ENCODE peak calls at places on chromosomes 2 and 18, in six cellular contexts. K is activated effector memory CD4-positive, alpha-beta T cell treated with Interleukin-2 at 50 U/mL for 16 hours; R is iPS DF 19.7; G is Right ventricle myocardium superior; O is AG10803; J is NCI-H1048. B is an unnamed sample.
A peak's percentile ranks its signal among the peaks of the same experiment; 100 is the strongest.

GRCh38 chr2:18161681-18162080 is 283.2 kb downstream of the KCNS3 start:
- DNase-seq in R (no peak), K (no peak), G (no peak), J (no peak), O (no peak), B (no peak)

GRCh38 chr2:46002507-46002883 is 294.7 kb upstream of the EPAS1 start:
- DNase-seq in K (no peak), O (peak; percentile 74), R (no peak), G (no peak), J (no peak), B (peak; percentile 51)

GRCh38 chr2:171315781-171316180 is 118.0 kb downstream of the METTL8 start:
- DNase-seq in J (no peak), K (no peak), R (no peak), G (no peak), O (no peak), B (no peak)

GRCh38 chr2:201980389-201980821 is 53.2 kb upstream of the FZD7 start:
- DNase-seq in J (no peak), R (no peak), O (no peak), K (no peak), G (no peak), B (no peak)

GRCh38 chr2:108958632-108959341 is 30.2 kb downstream of the EDAR start:
- DNase-seq in K (no peak), O (no peak), J (no peak), G (no peak), R (no peak), B (peak; percentile 8)

GRCh38 chr2:178473931-178474330 is 4.5 kb downstream of the FKBP7 start:
- DNase-seq in R (no peak), K (no peak), O (peak; percentile 31), G (no peak), J (no peak), B (no peak)

GRCh38 chr18:38256366-38256765 is 690.8 kb upstream of the CELF4 start:
- DNase-seq in O (no peak), J (no peak), G (no peak), R (no peak), K (no peak), B (no peak)

GRCh38 chr2:99424391-99424790 is 65.4 kb downstream of the REV1 start:
- DNase-seq in O (no peak), R (no peak), J (no peak), K (no peak), G (no peak), B (no peak)

GRCh38 chr18:596288-596881 is 403 bp upstream of the CLUL1 start:
- DNase-seq in G (no peak), R (no peak), O (no peak), K (peak; percentile 49), J (peak; percentile 64), B (peak; percentile 87)

GRCh38 chr2:240509667-240510512 is 47.9 kb downstream of the ANKMY1 start:
- DNase-seq in J (no peak), G (no peak), R (no peak), O (no peak), K (no peak), B (peak; percentile 44)

GRCh38 chr2:226673314-226673723 is 126.3 kb downstream of the IRS1 start:
- DNase-seq in J (no peak), R (no peak), O (peak; percentile 81), K (no peak), G (no peak), B (no peak)

GRCh38 chr2:232551289-232551688 is 800 bp downstream of the EIF4E2 start:
- DNase-seq in J (no peak), O (no peak), R (no peak), K (no peak), G (no peak), B (no peak)

GRCh38 chr2:66433945-66434678 is 813 bp upstream of the MEIS1 start:
- DNase-seq in J (peak; percentile 34), R (no peak), O (peak; percentile 74), G (peak; percentile 74), K (no peak), B (peak; percentile 87)